ENCODE peak calls at places on chromosome 12, in five cellular contexts. One of them, this sample, is unnamed.

GRCh38 chr12:117023998-117024960 is 74.9 kb downstream of the TESC start:
- DNase-seq in transverse colon: no peak
- DNase-seq in HCT116: no peak
- DNase-seq in vagina: no peak
- DNase-seq in endothelial cell of umbilical vein: no peak
- DNase-seq in this sample: no peak

GRCh38 chr12:115394498-115395220 is 710.7 kb upstream of the TBX3 start:
- DNase-seq in endothelial cell of umbilical vein: no peak
- DNase-seq in vagina: no peak
- DNase-seq in transverse colon: no peak
- DNase-seq in HCT116: no peak
- DNase-seq in this sample: no peak

GRCh38 chr12:119208626-119209061 is 29.9 kb downstream of the HSPB8 start:
- DNase-seq in endothelial cell of umbilical vein: no peak
- DNase-seq in transverse colon: peak; percentile 54
- DNase-seq in HCT116: no peak
- DNase-seq in vagina: no peak
- DNase-seq in this sample: no peak

GRCh38 chr12:87667378-87667777 is 361.8 kb downstream of the C12orf50 start:
- DNase-seq in vagina: no peak
- DNase-seq in endothelial cell of umbilical vein: no peak
- DNase-seq in transverse colon: no peak
- DNase-seq in HCT116: no peak
- DNase-seq in this sample: no peak

GRCh38 chr12:25775968-25776367 is 182.5 kb upstream of the RASSF8 start:
- DNase-seq in HCT116: no peak
- DNase-seq in vagina: no peak
- DNase-seq in endothelial cell of umbilical vein: peak; percentile 91
- DNase-seq in transverse colon: no peak
- DNase-seq in this sample: no peak

GRCh38 chr12:113162102-113163029 is 12.8 kb downstream of the CFAP73 start:
- DNase-seq in endothelial cell of umbilical vein: peak; percentile 15
- DNase-seq in HCT116: no peak
- DNase-seq in vagina: no peak
- DNase-seq in transverse colon: no peak
- DNase-seq in this sample: no peak

GRCh38 chr12:118360785-118361404 is 11.8 kb downstream of the TAOK3 start:
- DNase-seq in endothelial cell of umbilical vein: peak; percentile 87
- DNase-seq in HCT116: peak; percentile 19
- DNase-seq in transverse colon: no peak
- DNase-seq in vagina: no peak
- DNase-seq in this sample: no peak

GRCh38 chr12:1630081-1630826 is 1.2 kb downstream of the WNT5B start:
- DNase-seq in vagina: no peak
- DNase-seq in transverse colon: peak; percentile 59
- DNase-seq in endothelial cell of umbilical vein: no peak
- DNase-seq in HCT116: no peak
- DNase-seq in this sample: peak; percentile 46

GRCh38 chr12:6697584-6698351 is 2.8 kb downstream of the PIANP start:
- DNase-seq in transverse colon: peak; percentile 33
- DNase-seq in HCT116: peak; percentile 45
- DNase-seq in vagina: no peak
- DNase-seq in endothelial cell of umbilical vein: peak; percentile 58
- DNase-seq in this sample: no peak

GRCh38 chr12:132071001-132071810 is 72.9 kb downstream of the DDX51 start:
- DNase-seq in HCT116: no peak
- DNase-seq in transverse colon: no peak
- DNase-seq in endothelial cell of umbilical vein: no peak
- DNase-seq in vagina: no peak
- DNase-seq in this sample: peak; percentile 54

GRCh38 chr12:92442782-92443181 is 260.0 kb upstream of the PLEKHG7 start:
- DNase-seq in vagina: no peak
- DNase-seq in endothelial cell of umbilical vein: no peak
- DNase-seq in transverse colon: no peak
- DNase-seq in HCT116: no peak
- DNase-seq in this sample: no peak

GRCh38 chr12:103840399-103840880 is 594 bp downstream of the NT5DC3 start:
- DNase-seq in transverse colon: peak; percentile 21
- DNase-seq in endothelial cell of umbilical vein: peak; percentile 14
- DNase-seq in vagina: no peak
- DNase-seq in HCT116: no peak
- DNase-seq in this sample: peak; percentile 34

GRCh38 chr12:45637706-45638105 is 91.8 kb upstream of the ARID2 start:
- DNase-seq in HCT116: no peak
- DNase-seq in vagina: no peak
- DNase-seq in endothelial cell of umbilical vein: peak; percentile 74
- DNase-seq in transverse colon: no peak
- DNase-seq in this sample: no peak

GRCh38 chr12:15858348-15858747 is 23.8 kb upstream of the STRAP start:
- DNase-seq in endothelial cell of umbilical vein: no peak
- DNase-seq in vagina: no peak
- DNase-seq in transverse colon: no peak
- DNase-seq in HCT116: no peak
- DNase-seq in this sample: no peak

GRCh38 chr12:66600805-66601392 is 78.0 kb downstream of the GRIP1 start:
- DNase-seq in HCT116: no peak
- DNase-seq in vagina: no peak
- DNase-seq in endothelial cell of umbilical vein: no peak
- DNase-seq in transverse colon: no peak
- DNase-seq in this sample: no peak
- TF ChIP-seq POLR2AphosphoS5 in HCT116: no peak
- TF ChIP-seq POLR2AphosphoS5 in vagina: no peak
- TF ChIP-seq POLR2AphosphoS5 in endothelial cell of umbilical vein: no peak
- TF ChIP-seq POLR2AphosphoS5 in transverse colon: no peak
- TF ChIP-seq POLR2AphosphoS5 in this sample: no peak

GRCh38 chr12:125180144-125180543 is 114.9 kb downstream of the AACS start:
- DNase-seq in endothelial cell of umbilical vein: no peak
- DNase-seq in vagina: no peak
- DNase-seq in transverse colon: no peak
- DNase-seq in HCT116: no peak
- DNase-seq in this sample: no peak
- TF ChIP-seq POLR2A in endothelial cell of umbilical vein: no peak
- TF ChIP-seq POLR2A in vagina: no peak
- TF ChIP-seq POLR2A in transverse colon: no peak
- TF ChIP-seq POLR2A in HCT116: no peak
- TF ChIP-seq POLR2A in this sample: no peak

GRCh38 chr12:21239866-21240265 is 94.9 kb downstream of the SLCO1A2 start:
- DNase-seq in HCT116: no peak
- DNase-seq in vagina: no peak
- DNase-seq in endothelial cell of umbilical vein: no peak
- DNase-seq in transverse colon: no peak
- DNase-seq in this sample: no peak
- TF ChIP-seq POLR2AphosphoS5 in HCT116: no peak
- TF ChIP-seq POLR2AphosphoS5 in vagina: no peak
- TF ChIP-seq POLR2AphosphoS5 in endothelial cell of umbilical vein: no peak
- TF ChIP-seq POLR2AphosphoS5 in transverse colon: no peak
- TF ChIP-seq POLR2AphosphoS5 in this sample: no peak

GRCh38 chr12:49622501-49623141 is 740 bp upstream of the PRPF40B start:
- DNase-seq in HCT116: no peak
- DNase-seq in endothelial cell of umbilical vein: no peak
- DNase-seq in vagina: no peak
- DNase-seq in transverse colon: peak; percentile 47
- DNase-seq in this sample: peak; percentile 50

GRCh38 chr12:49624919-49625577 is 1.7 kb downstream of the PRPF40B start:
- DNase-seq in vagina: no peak
- DNase-seq in endothelial cell of umbilical vein: no peak
- DNase-seq in HCT116: peak; percentile 7
- DNase-seq in transverse colon: no peak
- DNase-seq in this sample: no peak

GRCh38 chr12:49621651-49622500 is 1.5 kb upstream of the PRPF40B start:
- DNase-seq in transverse colon: no peak
- DNase-seq in endothelial cell of umbilical vein: no peak
- DNase-seq in vagina: no peak
- DNase-seq in HCT116: no peak
- DNase-seq in this sample: no peak

GRCh38 chr12:49626169-49626835 is 2.9 kb downstream of the PRPF40B start:
- DNase-seq in vagina: no peak
- DNase-seq in HCT116: no peak
- DNase-seq in transverse colon: no peak
- DNase-seq in endothelial cell of umbilical vein: no peak
- DNase-seq in this sample: no peak

DNA sequence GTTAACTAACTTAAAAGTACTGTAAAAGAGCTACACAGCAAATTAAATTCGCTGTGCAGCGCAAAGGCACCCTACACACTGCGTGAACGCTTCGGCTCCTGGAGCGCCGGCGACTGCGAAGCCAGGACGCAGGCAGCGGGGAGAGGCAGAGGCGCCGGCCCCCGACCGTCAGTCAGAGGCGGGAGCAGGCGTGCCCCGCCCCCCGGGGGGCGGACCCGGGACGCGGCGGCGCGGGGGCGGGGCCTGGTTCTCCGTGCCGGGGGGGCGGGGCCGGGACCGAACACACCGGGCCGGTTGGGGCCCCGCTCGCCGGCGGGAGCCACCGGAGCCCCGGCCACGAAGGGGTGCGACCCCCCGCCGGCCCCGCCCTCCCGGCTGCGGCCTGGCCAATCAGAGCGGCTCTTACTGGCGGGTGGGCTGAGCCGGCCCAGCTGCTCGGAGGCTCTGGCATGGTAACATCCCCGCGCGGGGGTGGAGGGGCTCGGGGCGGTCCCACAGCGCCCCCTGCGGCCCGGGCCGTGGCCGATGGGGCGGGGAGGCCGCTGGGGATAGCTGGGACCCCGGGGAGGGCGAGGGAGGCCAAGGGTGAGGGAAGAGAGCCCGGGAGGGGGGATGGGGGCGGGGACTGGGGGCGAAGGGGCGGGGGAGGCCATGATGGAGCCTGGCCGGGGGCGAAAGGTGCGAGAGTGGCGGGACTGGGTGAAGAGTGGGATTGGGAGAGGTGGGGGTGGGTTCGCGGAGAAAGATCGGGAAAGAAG is at the start of gene PRPF40B:
- DNase-seq in endothelial cell of umbilical vein: peak; percentile 75
- DNase-seq in vagina: no peak
- DNase-seq in HCT116: peak; percentile 48
- DNase-seq in transverse colon: peak; percentile 91
- DNase-seq in this sample: peak; percentile 96
- TF ChIP-seq POLR2A in endothelial cell of umbilical vein: peak; percentile 84
- TF ChIP-seq POLR2A in vagina: no peak
- TF ChIP-seq POLR2A in HCT116: peak; percentile 94
- TF ChIP-seq POLR2A in transverse colon: peak; percentile 79
- TF ChIP-seq POLR2A in this sample: peak; percentile 90

GRCh38 chr12:53048780-53049401 is 974 bp upstream of the TNS2 start:
- DNase-seq in HCT116: no peak
- DNase-seq in vagina: peak; percentile 92
- DNase-seq in endothelial cell of umbilical vein: peak; percentile 52
- DNase-seq in transverse colon: peak; percentile 61
- DNase-seq in this sample: no peak
- TF ChIP-seq POLR2AphosphoS5 in HCT116: no peak
- TF ChIP-seq POLR2AphosphoS5 in vagina: no peak
- TF ChIP-seq POLR2AphosphoS5 in endothelial cell of umbilical vein: peak; percentile 9
- TF ChIP-seq POLR2AphosphoS5 in transverse colon: peak; percentile 9
- TF ChIP-seq POLR2AphosphoS5 in this sample: no peak

GRCh38 chr12:12715459-12716150 is 1.6 kb upstream of the CDKN1B start:
- DNase-seq in HCT116: no peak
- DNase-seq in transverse colon: peak; percentile 62
- DNase-seq in endothelial cell of umbilical vein: peak; percentile 73
- DNase-seq in vagina: no peak
- DNase-seq in this sample: no peak

GRCh38 chr12:12715128-12715458 is 2.1 kb upstream of the CDKN1B start:
- DNase-seq in endothelial cell of umbilical vein: no peak
- DNase-seq in transverse colon: no peak
- DNase-seq in HCT116: no peak
- DNase-seq in vagina: no peak
- DNase-seq in this sample: no peak

GRCh38 chr12:12717586-12718381 is 616 bp downstream of the CDKN1B start:
- DNase-seq in HCT116: no peak
- DNase-seq in vagina: no peak
- DNase-seq in endothelial cell of umbilical vein: peak; percentile 32
- DNase-seq in transverse colon: peak; percentile 33
- DNase-seq in this sample: no peak

GRCh38 chr12:12716845-12717585 is at the start of gene CDKN1B:
- DNase-seq in HCT116: peak; percentile 65
- DNase-seq in endothelial cell of umbilical vein: peak; percentile 98
- DNase-seq in vagina: peak; percentile 96
- DNase-seq in transverse colon: peak; percentile 94
- DNase-seq in this sample: peak; percentile 69

GRCh38 chr12:12716151-12716844 is 870 bp upstream of the CDKN1B start:
- DNase-seq in vagina: no peak
- DNase-seq in transverse colon: no peak
- DNase-seq in HCT116: no peak
- DNase-seq in endothelial cell of umbilical vein: peak; percentile 93
- DNase-seq in this sample: no peak
- TF ChIP-seq POLR2A in vagina: no peak
- TF ChIP-seq POLR2A in transverse colon: no peak
- TF ChIP-seq POLR2A in HCT116: no peak
- TF ChIP-seq POLR2A in endothelial cell of umbilical vein: no peak
- TF ChIP-seq POLR2A in this sample: peak; percentile 1

GRCh38 chr12:32533971-32534590 is 134.7 kb downstream of the FGD4 start:
- DNase-seq in HCT116: peak; percentile 1
- DNase-seq in vagina: no peak
- DNase-seq in endothelial cell of umbilical vein: peak; percentile 89
- DNase-seq in transverse colon: peak; percentile 78
- DNase-seq in this sample: no peak
- TF ChIP-seq POLR2AphosphoS5 in HCT116: no peak
- TF ChIP-seq POLR2AphosphoS5 in vagina: peak; percentile 59
- TF ChIP-seq POLR2AphosphoS5 in endothelial cell of umbilical vein: peak; percentile 70
- TF ChIP-seq POLR2AphosphoS5 in transverse colon: peak; percentile 75
- TF ChIP-seq POLR2AphosphoS5 in this sample: no peak

DNA sequence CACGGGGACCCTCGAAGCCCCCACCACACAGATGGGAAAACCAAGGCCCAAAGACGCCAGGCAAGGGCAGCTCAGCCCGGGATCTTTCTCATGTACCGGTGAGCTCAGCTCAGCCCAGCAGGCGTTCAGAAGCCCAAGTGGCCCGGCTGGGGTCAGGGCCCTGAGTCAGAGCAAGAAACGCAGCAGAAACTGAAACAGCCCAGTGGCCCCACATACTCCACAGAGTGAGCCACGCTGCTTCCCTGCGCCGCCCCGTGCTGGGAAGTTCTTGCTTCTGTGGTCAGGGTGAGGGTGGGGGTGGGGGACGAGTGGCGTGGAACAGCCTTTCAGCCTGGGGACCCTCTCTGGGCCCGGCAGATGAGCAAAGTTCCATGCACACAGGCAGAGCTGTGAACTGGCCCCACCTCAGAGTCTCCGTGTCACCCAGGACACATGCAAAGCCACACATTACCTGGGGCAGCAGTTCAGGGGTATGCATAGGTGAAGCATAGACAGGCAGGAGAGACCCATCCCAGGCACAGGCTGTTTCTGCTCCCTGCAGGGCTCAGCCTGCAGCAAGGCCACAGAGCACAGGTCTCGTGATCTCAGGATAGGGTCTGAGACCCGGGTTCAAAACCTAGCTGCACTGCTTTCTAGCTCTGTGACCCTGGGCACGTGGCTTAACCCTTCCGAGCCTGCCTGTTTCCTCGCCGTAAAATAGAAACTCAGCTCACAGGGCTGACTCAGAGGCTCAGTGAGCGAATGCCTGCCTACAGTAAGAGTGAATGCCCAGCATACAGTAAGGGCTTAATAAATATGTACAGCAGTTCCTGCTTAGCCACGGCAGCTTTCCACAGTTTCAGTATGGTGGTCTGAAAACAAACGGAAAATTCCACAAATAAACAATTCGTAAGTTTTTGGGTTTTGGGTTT is 21.6 kb downstream of the NCOR2 start:
- DNase-seq in endothelial cell of umbilical vein: no peak
- DNase-seq in vagina: no peak
- DNase-seq in HCT116: no peak
- DNase-seq in transverse colon: peak; percentile 64
- DNase-seq in this sample: peak; percentile 79
- TF ChIP-seq POLR2A in endothelial cell of umbilical vein: no peak
- TF ChIP-seq POLR2A in vagina: no peak
- TF ChIP-seq POLR2A in HCT116: no peak
- TF ChIP-seq POLR2A in transverse colon: no peak
- TF ChIP-seq POLR2A in this sample: no peak